ENCODE peak calls at places on chromosomes 1 and 21, in nine cellular contexts. One of them, this sample, is unnamed.

GRCh38 chr1:28374297-28374696 is 4.8 kb downstream of the PHACTR4 start:
- DNase-seq in KG1: no peak
- DNase-seq in cardiac fibroblast: no peak
- DNase-seq in WERI-Rb-1: no peak
- DNase-seq in kidney tubule cell: peak; percentile 79
- DNase-seq in activated CD8-positive, alpha-beta memory T cell treated with anti-CD3 and anti-CD28 coated beads for 4 hours: no peak
- DNase-seq in NCI-H748 treated with DMSO at 0.1 percent for 48 hours: no peak
- DNase-seq in HTR-8/SVneo: no peak
- DNase-seq in HT1080: no peak
- DNase-seq in this sample: no peak

GRCh38 chr1:216960716-216961115 is 237.5 kb upstream of the ESRRG start:
- DNase-seq in KG1: no peak
- DNase-seq in cardiac fibroblast: no peak
- DNase-seq in WERI-Rb-1: no peak
- DNase-seq in kidney tubule cell: peak; percentile 30
- DNase-seq in activated CD8-positive, alpha-beta memory T cell treated with anti-CD3 and anti-CD28 coated beads for 4 hours: no peak
- DNase-seq in NCI-H748 treated with DMSO at 0.1 percent for 48 hours: no peak
- DNase-seq in HTR-8/SVneo: no peak
- DNase-seq in HT1080: no peak
- DNase-seq in this sample: no peak

GRCh38 chr1:20124451-20125057 is 5.2 kb upstream of the PLA2G2D start:
- DNase-seq in KG1: no peak
- DNase-seq in cardiac fibroblast: peak; percentile 88
- DNase-seq in WERI-Rb-1: no peak
- DNase-seq in kidney tubule cell: peak; percentile 77
- DNase-seq in activated CD8-positive, alpha-beta memory T cell treated with anti-CD3 and anti-CD28 coated beads for 4 hours: no peak
- DNase-seq in NCI-H748 treated with DMSO at 0.1 percent for 48 hours: no peak
- DNase-seq in HTR-8/SVneo: peak; percentile 75
- DNase-seq in HT1080: peak; percentile 92
- DNase-seq in this sample: no peak

GRCh38 chr1:25614466-25615171 is 2.0 kb upstream of the MAN1C1 start:
- DNase-seq in KG1: no peak
- DNase-seq in cardiac fibroblast: no peak
- DNase-seq in WERI-Rb-1: no peak
- DNase-seq in kidney tubule cell: no peak
- DNase-seq in activated CD8-positive, alpha-beta memory T cell treated with anti-CD3 and anti-CD28 coated beads for 4 hours: no peak
- DNase-seq in NCI-H748 treated with DMSO at 0.1 percent for 48 hours: no peak
- DNase-seq in HTR-8/SVneo: no peak
- DNase-seq in HT1080: no peak
- DNase-seq in this sample: peak; percentile 12

GRCh38 chr1:112700290-112701226 is 6.4 kb downstream of the RHOC start:
- DNase-seq in KG1: peak; percentile 88
- DNase-seq in cardiac fibroblast: peak; percentile 98
- DNase-seq in WERI-Rb-1: peak; percentile 93
- DNase-seq in kidney tubule cell: peak; percentile 98
- DNase-seq in activated CD8-positive, alpha-beta memory T cell treated with anti-CD3 and anti-CD28 coated beads for 4 hours: peak; percentile 55
- DNase-seq in NCI-H748 treated with DMSO at 0.1 percent for 48 hours: peak; percentile 73
- DNase-seq in HTR-8/SVneo: peak; percentile 68
- DNase-seq in HT1080: peak; percentile 96
- DNase-seq in this sample: peak; percentile 53

GRCh38 chr1:28592314-28593071 is 428 bp downstream of the RAB42 start:
- DNase-seq in KG1: no peak
- DNase-seq in cardiac fibroblast: no peak
- DNase-seq in WERI-Rb-1: peak; percentile 11
- DNase-seq in kidney tubule cell: no peak
- DNase-seq in activated CD8-positive, alpha-beta memory T cell treated with anti-CD3 and anti-CD28 coated beads for 4 hours: no peak
- DNase-seq in NCI-H748 treated with DMSO at 0.1 percent for 48 hours: no peak
- DNase-seq in HTR-8/SVneo: no peak
- DNase-seq in HT1080: no peak
- DNase-seq in this sample: no peak

GRCh38 chr1:153395776-153396175 is 4.9 kb upstream of the S100A8 start:
- DNase-seq in KG1: no peak
- DNase-seq in cardiac fibroblast: no peak
- DNase-seq in WERI-Rb-1: peak; percentile 6
- DNase-seq in kidney tubule cell: no peak
- DNase-seq in activated CD8-positive, alpha-beta memory T cell treated with anti-CD3 and anti-CD28 coated beads for 4 hours: no peak
- DNase-seq in NCI-H748 treated with DMSO at 0.1 percent for 48 hours: no peak
- DNase-seq in HTR-8/SVneo: no peak
- DNase-seq in HT1080: no peak
- DNase-seq in this sample: no peak

GRCh38 chr21:44943686-44944550 is 4.1 kb downstream of the SLX9 start:
- DNase-seq in KG1: no peak
- DNase-seq in cardiac fibroblast: no peak
- DNase-seq in WERI-Rb-1: no peak
- DNase-seq in kidney tubule cell: no peak
- DNase-seq in activated CD8-positive, alpha-beta memory T cell treated with anti-CD3 and anti-CD28 coated beads for 4 hours: no peak
- DNase-seq in NCI-H748 treated with DMSO at 0.1 percent for 48 hours: no peak
- DNase-seq in HTR-8/SVneo: no peak
- DNase-seq in HT1080: no peak
- DNase-seq in this sample: no peak

GRCh38 chr1:186487163-186487562 is 26.2 kb upstream of the PDC start:
- DNase-seq in KG1: no peak
- DNase-seq in cardiac fibroblast: no peak
- DNase-seq in WERI-Rb-1: no peak
- DNase-seq in kidney tubule cell: no peak
- DNase-seq in activated CD8-positive, alpha-beta memory T cell treated with anti-CD3 and anti-CD28 coated beads for 4 hours: no peak
- DNase-seq in NCI-H748 treated with DMSO at 0.1 percent for 48 hours: no peak
- DNase-seq in HTR-8/SVneo: no peak
- DNase-seq in HT1080: no peak
- DNase-seq in this sample: no peak

This sample was measured in central memory CD8-positive, alpha-beta T cell.